ENCODE peak calls at places on chromosomes 2 and 18, in six cellular contexts. F is NT2/D1, X is testis, C is skeletal muscle cell, H is heart left ventricle, N is GM23248. A is an unnamed sample.

GRCh38 chr18:31983020-31983419 is 35.6 kb upstream of the RNF125 start:
- DNase-seq in C (no peak), F (no peak), X (no peak), H (peak; percentile 39), N (no peak), A (peak; percentile 23)

GRCh38 chr2:100291152-100291970 is 30.9 kb downstream of the LONRF2 start:
- DNase-seq in X (peak; percentile 92), F (peak; percentile 68), C (peak; percentile 83), N (peak; percentile 96), H (no peak), A (no peak)

GRCh38 chr18:50401888-50402287 is 27.0 kb downstream of the SKA1 start:
- DNase-seq in C (no peak), X (peak; percentile 88), H (peak; percentile 36), F (no peak), N (peak; percentile 43), A (peak; percentile 68)

GRCh38 chr2:206876176-206876575 is 63.1 kb upstream of the CPO start:
- DNase-seq in N (no peak), C (no peak), F (no peak), X (no peak), H (no peak), A (no peak)

GRCh38 chr18:55477537-55478300 is 110.3 kb downstream of the TCF4 start:
- DNase-seq in N (peak; percentile 82), C (no peak), H (no peak), X (no peak), F (no peak), A (no peak)

GRCh38 chr2:207258191-207258991 is 92.6 kb upstream of the KLF7 start:
- DNase-seq in H (peak; percentile 51), C (peak; percentile 100), N (peak; percentile 99), F (no peak), X (peak; percentile 90), A (peak; percentile 56)

GRCh38 chr2:36859366-36859792 is 107.0 kb downstream of the STRN start:
- DNase-seq in H (no peak), F (no peak), N (no peak), X (no peak), C (no peak), A (no peak)

GRCh38 chr2:55922488-55922887 is 1.1 kb downstream of the EFEMP1 start:
- DNase-seq in X (no peak), N (peak; percentile 16), C (no peak), H (no peak), F (no peak), A (no peak)

GRCh38 chr2:194545978-194546377 is 1111.0 kb upstream of the SLC39A10 start:
- DNase-seq in C (no peak), X (no peak), F (no peak), H (no peak), N (peak; percentile 26), A (no peak)

GRCh38 chr18:39636931-39637330 is 2071.3 kb upstream of the CELF4 start:
- DNase-seq in F (no peak), H (no peak), N (no peak), X (no peak), C (no peak), A (no peak)

GRCh38 chr2:55721601-55722215 is 28.1 kb upstream of the PNPT1 start:
- DNase-seq in F (no peak), H (no peak), X (no peak), C (peak; percentile 13), N (peak; percentile 8), A (no peak)

GRCh38 chr2:134122610-134123009 is 131.3 kb upstream of the MGAT5 start:
- DNase-seq in F (no peak), X (no peak), N (no peak), C (no peak), H (no peak), A (no peak)

GRCh38 chr18:76055025-76055424 is 440.0 kb downstream of the ZNF516 start:
- DNase-seq in N (no peak), F (no peak), H (no peak), C (no peak), X (no peak), A (no peak)

GRCh38 chr2:48496867-48497266 is 33.1 kb upstream of the STON1 start:
- DNase-seq in X (no peak), N (peak; percentile 89), H (no peak), F (no peak), C (no peak), A (no peak)

GRCh38 chr2:9694661-9695060 is 63.9 kb upstream of the YWHAQ start:
- DNase-seq in H (no peak), C (no peak), X (no peak), F (no peak), N (no peak), A (no peak)

GRCh38 chr18:10318686-10318960 is 135.8 kb upstream of the APCDD1 start:
- DNase-seq in H (no peak), X (no peak), F (peak; percentile 30), N (peak; percentile 75), C (no peak), A (no peak)

GRCh38 chr2:159272166-159272565 is 14.3 kb downstream of the WDSUB1 start:
- DNase-seq in X (no peak), F (peak; percentile 33), C (no peak), N (no peak), H (no peak), A (no peak)

GRCh38 chr2:120893874-120894584 is 158.4 kb downstream of the GLI2 start:
- DNase-seq in N (no peak), H (no peak), C (no peak), F (peak; percentile 61), X (no peak), A (no peak)

GRCh38 chr2:71071681-71072398 is 3.4 kb downstream of the NAGK start:
- DNase-seq in X (no peak), C (no peak), N (no peak), H (no peak), F (no peak), A (peak; percentile 42)

GRCh38 chr2:54380627-54381026 is 75.5 kb upstream of the SPTBN1 start:
- DNase-seq in F (no peak), X (no peak), N (no peak), C (no peak), H (no peak), A (no peak)

GRCh38 chr2:24912986-24913385 is 7.1 kb downstream of the ADCY3 start:
- DNase-seq in X (no peak), F (no peak), N (no peak), H (no peak), C (no peak), A (no peak)

GRCh38 chr2:7011376-7012083 is 94.3 kb downstream of the RNF144A start:
- DNase-seq in H (no peak), C (peak; percentile 95), X (no peak), N (peak; percentile 96), F (no peak), A (no peak)

GRCh38 chr2:68767031-68767961 is 32.7 kb downstream of the ARHGAP25 start:
- DNase-seq in N (no peak), F (no peak), C (no peak), H (no peak), X (no peak), A (peak; percentile 29)

DNA sequence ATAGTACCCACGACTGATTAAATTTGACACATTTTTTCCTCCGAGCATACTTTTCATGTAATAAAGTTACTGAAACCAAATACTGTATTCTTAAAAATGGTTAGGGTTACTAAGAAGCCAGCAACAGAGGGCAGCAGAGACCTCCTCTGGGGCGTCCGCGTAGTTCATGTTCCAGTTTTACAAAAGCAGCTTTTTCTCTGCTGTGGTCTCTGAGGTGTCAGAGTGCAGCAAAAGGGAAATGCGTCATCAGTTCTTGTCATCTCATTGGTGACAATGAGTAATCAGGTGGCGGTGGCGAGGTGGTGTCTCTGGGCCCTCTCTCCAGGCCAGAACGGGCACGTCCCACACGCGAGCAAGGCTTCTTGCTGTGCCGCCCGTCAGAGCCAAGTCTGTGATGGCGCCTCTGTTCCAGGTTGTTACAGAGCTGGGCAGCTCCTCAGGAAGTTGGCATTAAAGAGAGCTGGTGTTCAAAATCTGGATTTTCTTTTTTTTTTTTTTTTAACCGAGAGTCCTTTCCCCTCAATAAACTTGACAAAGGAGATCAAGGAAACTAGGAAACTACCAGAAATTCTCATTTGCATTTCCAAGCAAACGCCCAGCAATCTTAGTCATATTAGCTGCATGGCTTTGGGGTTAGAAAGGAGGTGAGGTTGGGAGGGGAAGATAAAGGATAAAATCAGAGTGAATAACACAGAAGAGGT is 98.6 kb upstream of the BZW1 start:
- DNase-seq in F (peak; percentile 68), C (peak; percentile 89), N (peak; percentile 97), H (peak; percentile 86), X (peak; percentile 93), A (peak; percentile 93)
- H3K4me3 ChIP-seq in F (no peak overlapping the region), C (peak overlapping the region; percentile 35), N (peak overlapping the region; percentile 63), H (peak overlapping the region; percentile 49), X (peak overlapping the region; percentile 43), A (peak overlapping the region; percentile 6)

GRCh38 chr18:3722662-3723433 is 272.9 kb downstream of the TGIF1 start:
- DNase-seq in F (no peak), X (no peak), C (no peak), N (no peak), H (no peak), A (no peak)
- H3K4me3 ChIP-seq in F (no peak overlapping the region), X (no peak overlapping the region), C (no peak overlapping the region), N (no peak overlapping the region), H (no peak overlapping the region), A (no peak overlapping the region)

GRCh38 chr2:16508061-16508851 is 157.4 kb downstream of the CYRIA start:
- DNase-seq in F (peak; percentile 55), C (no peak), N (peak; percentile 52), X (peak; percentile 48), H (peak; percentile 25), A (peak; percentile 41)
- H3K4me3 ChIP-seq in F (peak overlapping the region; percentile 21), C (peak overlapping the region; percentile 9), N (peak overlapping the region; percentile 16), X (peak overlapping the region; percentile 3), H (peak overlapping the region; percentile 42), A (peak overlapping the region; percentile 41)

DNA sequence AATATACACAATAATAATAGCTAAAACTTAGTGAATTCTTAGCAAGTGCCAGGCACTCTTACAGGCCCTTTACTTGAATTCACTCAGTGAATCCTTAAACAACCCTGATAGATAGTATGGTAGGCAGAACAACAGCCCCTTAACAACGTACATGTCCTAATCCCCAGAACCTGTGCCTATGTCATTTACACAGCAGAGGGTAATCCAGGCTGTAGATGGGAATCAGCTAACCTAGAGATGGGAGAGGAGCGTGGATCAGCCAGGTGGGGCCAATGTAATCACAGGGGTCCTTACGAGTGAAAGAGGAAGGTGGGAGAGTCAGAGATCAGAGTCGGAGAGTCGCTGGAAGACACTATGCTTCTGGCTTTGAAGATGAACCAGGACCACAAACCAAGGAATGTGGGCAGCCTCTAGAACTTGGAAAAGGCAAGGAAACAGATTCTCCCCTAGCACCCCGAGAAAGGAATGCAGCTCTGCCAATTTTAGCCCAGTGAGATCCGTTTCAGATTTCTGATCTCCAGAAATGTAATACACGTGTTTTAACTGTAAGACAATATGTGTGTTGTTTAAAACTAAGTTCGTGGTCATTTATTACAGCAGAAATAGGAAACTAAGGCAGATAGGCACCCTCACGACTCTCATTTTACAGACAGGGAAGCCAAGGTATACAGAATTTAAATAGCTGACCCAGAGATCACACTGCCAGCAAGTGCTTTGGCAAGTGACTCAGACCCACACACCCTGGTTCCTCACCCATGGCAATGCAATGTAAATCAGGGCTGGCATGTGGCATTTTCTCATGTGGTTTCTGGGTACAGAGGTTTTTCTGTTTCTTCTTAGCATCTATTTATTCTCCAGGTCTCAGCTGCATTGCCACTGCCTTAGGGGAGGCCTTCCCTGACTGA is 68.9 kb downstream of the DOCK10 start:
- DNase-seq in C (no peak), F (no peak), X (no peak), H (no peak), N (peak; percentile 50), A (peak; percentile 68)
- H3K4me3 ChIP-seq in C (no peak overlapping the region), F (no peak overlapping the region), X (no peak overlapping the region), H (no peak overlapping the region), N (no peak overlapping the region), A (no peak overlapping the region)

A was measured in colonic mucosa.